ENCODE peak calls at places on chromosomes 13 and 19, in nine cellular contexts. E, Z, L, H, A, T, B, D and O are unnamed samples.

GRCh38 chr19:4575267-4575793 is 15.8 kb upstream of the SEMA6B start:
- DNase-seq in E (no peak), Z (no peak), L (peak), H (no peak), A (no peak), T (peak), B (no peak), D (peak), O (no peak)

GRCh38 chr13:23876265-23876664 is 12.9 kb downstream of the MIPEP start:
- DNase-seq in E (peak), Z (peak), L (no peak), H (no peak), A (no peak), T (no peak), B (no peak), D (peak), O (no peak)

GRCh38 chr13:113668491-113668971 is 1.5 kb downstream of the GRK1 start:
- DNase-seq in E (no peak), Z (no peak), L (no peak), H (no peak), A (no peak), T (peak), B (no peak), D (no peak), O (no peak)

GRCh38 chr13:101757446-101758039 is 305.1 kb downstream of the ITGBL1 start:
- DNase-seq in E (peak), Z (peak), L (no peak), H (peak), A (no peak), T (no peak), B (no peak), D (peak), O (peak)

GRCh38 chr13:106595623-106596022 is 27.7 kb upstream of the ARGLU1 start:
- DNase-seq in E (no peak), Z (no peak), L (no peak), H (no peak), A (no peak), T (no peak), B (no peak), D (no peak), O (no peak)

GRCh38 chr19:45037393-45038169 is 1.3 kb upstream of the CLASRP start:
- DNase-seq in E (no peak), Z (no peak), L (no peak), H (no peak), A (no peak), T (no peak), B (no peak), D (no peak), O (no peak)

GRCh38 chr19:58575183-58576041 is 2.3 kb upstream of the MZF1 start:
- DNase-seq in E (peak), Z (no peak), L (peak), H (no peak), A (peak), T (peak), B (peak), D (peak), O (no peak)

GRCh38 chr19:55305491-55305890 is 19.6 kb downstream of the TMEM150B start:
- DNase-seq in E (peak), Z (no peak), L (peak), H (no peak), A (no peak), T (no peak), B (peak), D (peak), O (peak)

GRCh38 chr13:26964278-26965057 is 203.9 kb upstream of the GPR12 start:
- DNase-seq in E (peak), Z (peak), L (no peak), H (no peak), A (no peak), T (peak), B (no peak), D (peak), O (peak)

GRCh38 chr19:45391346-45391745 is 13.5 kb downstream of the PPP1R13L start:
- DNase-seq in E (peak), Z (peak), L (no peak), H (no peak), A (no peak), T (no peak), B (no peak), D (peak), O (peak)

GRCh38 chr13:47256618-47257017 is 359.8 kb upstream of the HTR2A start:
- DNase-seq in E (no peak), Z (no peak), L (no peak), H (no peak), A (no peak), T (no peak), B (no peak), D (no peak), O (no peak)

GRCh38 chr19:38801359-38802095 is 11.2 kb downstream of the LGALS4 start:
- DNase-seq in E (no peak), Z (no peak), L (no peak), H (no peak), A (no peak), T (no peak), B (no peak), D (no peak), O (no peak)

GRCh38 chr13:74931698-74932433 is 550.1 kb downstream of the TBC1D4 start:
- DNase-seq in E (no peak), Z (no peak), L (no peak), H (no peak), A (no peak), T (no peak), B (no peak), D (no peak), O (no peak)

GRCh38 chr19:4284176-4284958 is 5.3 kb downstream of the SHD start:
- DNase-seq in E (peak), Z (no peak), L (peak), H (no peak), A (peak), T (no peak), B (no peak), D (peak), O (no peak)